ENCODE peak calls at places on chromosome 12, in five cellular contexts. U is foreskin keratinocyte; Z is CD8-positive, alpha-beta T cell; M is caudate nucleus; J is left ventricle myocardium inferior. G is an unnamed sample.

GRCh38 chr12:84186433-84186832 is 726.2 kb downstream of the SLC6A15 start:
- DNase-seq in U (no peak), Z (no peak), M (no peak), J (no peak), G (no peak)

GRCh38 chr12:117361312-117361670 is at the start of gene NOS1:
- DNase-seq in U (no peak), Z (no peak), M (no peak), J (no peak), G (no peak)

GRCh38 chr12:7017870-7018349 is 366 bp downstream of the LPCAT3 start:
- DNase-seq in U (no peak), Z (no peak), M (no peak), J (no peak), G (peak)

GRCh38 chr12:105944628-105945027 is 194.1 kb downstream of the NUAK1 start:
- DNase-seq in U (no peak), Z (no peak), M (no peak), J (no peak), G (no peak)

GRCh38 chr12:505221-505620 is 45.5 kb downstream of the B4GALNT3 start:
- DNase-seq in U (no peak), Z (no peak), M (no peak), J (no peak), G (no peak)

GRCh38 chr12:108308432-108308831 is 30.7 kb downstream of the CMKLR1 start:
- DNase-seq in U (no peak), Z (no peak), M (no peak), J (no peak), G (no peak)

GRCh38 chr12:6534158-6534913 is at the start of gene GAPDH:
- DNase-seq in U (peak), Z (peak), M (peak), J (peak), G (peak)

GRCh38 chr12:59780605-59781135 is 184.8 kb downstream of the SLC16A7 start:
- DNase-seq in U (peak), Z (no peak), M (no peak), J (no peak), G (no peak)

GRCh38 chr12:109625131-109625559 is 51.6 kb downstream of the MVK start:
- DNase-seq in U (no peak), Z (no peak), M (peak), J (peak), G (peak)

GRCh38 chr12:3132636-3133409 is 55.6 kb downstream of the TSPAN9 start:
- DNase-seq in U (no peak), Z (no peak), M (no peak), J (peak), G (no peak)

GRCh38 chr12:16352481-16352880 is 5.0 kb downstream of the MGST1 start:
- DNase-seq in U (peak), Z (no peak), M (no peak), J (no peak), G (no peak)

GRCh38 chr12:47805417-47805816 is 14.3 kb downstream of the HDAC7 start:
- DNase-seq in U (no peak), Z (no peak), M (no peak), J (no peak), G (no peak)

GRCh38 chr12:27277846-27278260 is 33.8 kb downstream of the STK38L start:
- DNase-seq in U (peak), Z (no peak), M (no peak), J (no peak), G (no peak)

GRCh38 chr12:90945070-90945649 is 9.8 kb downstream of the CCER1 start:
- DNase-seq in U (peak), Z (no peak), M (no peak), J (no peak), G (no peak)

GRCh38 chr12:97960741-97961608 is 498.4 kb downstream of the RMST start:
- DNase-seq in U (no peak), Z (no peak), M (no peak), J (no peak), G (no peak)

GRCh38 chr12:57888407-57889157 is 42.1 kb upstream of the CTDSP2 start:
- DNase-seq in U (peak), Z (no peak), M (peak), J (peak), G (peak)

GRCh38 chr12:67592228-67593011 is 56.1 kb upstream of the DYRK2 start:
- DNase-seq in U (peak), Z (no peak), M (no peak), J (no peak), G (no peak)

GRCh38 chr12:1842905-1843640 is 22.7 kb downstream of the LRTM2 start:
- DNase-seq in U (no peak), Z (no peak), M (no peak), J (no peak), G (no peak)

GRCh38 chr12:123034022-123034541 is 53.6 kb downstream of the ARL6IP4 start:
- DNase-seq in U (no peak), Z (no peak), M (no peak), J (no peak), G (no peak)
- H3K27ac ChIP-seq in U (no peak), Z (no peak), M (no peak), J (peak), G (no peak)

GRCh38 chr12:10557766-10558165 is 52.1 kb downstream of the EIF2S3B start:
- DNase-seq in U (peak), Z (no peak), M (no peak), J (no peak), G (no peak)

GRCh38 chr12:10559241-10559640 is 53.6 kb downstream of the EIF2S3B start:
- DNase-seq in U (no peak), Z (peak), M (no peak), J (no peak), G (no peak)

GRCh38 chr12:10554971-10555481 is 49.3 kb downstream of the EIF2S3B start:
- DNase-seq in U (no peak), Z (no peak), M (no peak), J (no peak), G (no peak)

GRCh38 chr12:10557329-10557728 is 51.6 kb downstream of the EIF2S3B start:
- DNase-seq in U (no peak), Z (no peak), M (no peak), J (no peak), G (no peak)

DNA sequence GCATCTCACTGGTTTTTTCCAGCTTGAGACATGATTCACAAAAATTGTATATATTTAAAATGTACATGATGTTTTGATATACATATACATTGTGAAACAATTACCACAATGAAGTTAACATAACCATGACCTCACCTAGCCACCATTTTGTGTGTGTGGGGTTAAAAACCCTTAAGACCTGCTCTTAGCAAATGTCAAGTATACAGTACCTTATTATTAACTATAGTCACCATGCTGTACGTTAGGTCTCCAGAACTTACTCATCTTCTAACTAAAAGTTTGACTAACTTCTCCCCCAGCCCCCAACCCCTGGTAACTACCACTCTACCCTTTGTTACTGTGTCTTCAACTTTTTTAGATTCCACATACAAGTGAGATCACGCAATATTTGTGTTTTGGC is 52.6 kb downstream of the EIF2S3B start:
- DNase-seq in U (no peak), Z (no peak), M (no peak), J (no peak), G (no peak)
- H3K27ac ChIP-seq in U (no peak), Z (peak), M (no peak), J (no peak), G (no peak)

GRCh38 chr12:93415723-93416464 is 25.9 kb downstream of the UBE2N start:
- DNase-seq in U (no peak), Z (no peak), M (no peak), J (no peak), G (no peak)
- H3K27ac ChIP-seq in U (no peak), Z (no peak), M (no peak), J (peak), G (no peak)

GRCh38 chr12:68891141-68891540 is 41.8 kb downstream of the CPM start:
- DNase-seq in U (no peak), Z (no peak), M (no peak), J (no peak), G (no peak)

GRCh38 chr12:68893201-68893600 is 39.8 kb downstream of the CPM start:
- DNase-seq in U (no peak), Z (no peak), M (no peak), J (no peak), G (no peak)

GRCh38 chr12:68896881-68897540 is 36.0 kb downstream of the CPM start:
- DNase-seq in U (no peak), Z (no peak), M (no peak), J (no peak), G (no peak)

GRCh38 chr12:68893741-68894140 is 39.2 kb downstream of the CPM start:
- DNase-seq in U (no peak), Z (no peak), M (no peak), J (no peak), G (no peak)

GRCh38 chr12:68894276-68894855 is 38.6 kb downstream of the CPM start:
- DNase-seq in U (no peak), Z (no peak), M (no peak), J (no peak), G (no peak)
- H3K27ac ChIP-seq in U (no peak), Z (no peak), M (no peak), J (peak), G (no peak)

DNA sequence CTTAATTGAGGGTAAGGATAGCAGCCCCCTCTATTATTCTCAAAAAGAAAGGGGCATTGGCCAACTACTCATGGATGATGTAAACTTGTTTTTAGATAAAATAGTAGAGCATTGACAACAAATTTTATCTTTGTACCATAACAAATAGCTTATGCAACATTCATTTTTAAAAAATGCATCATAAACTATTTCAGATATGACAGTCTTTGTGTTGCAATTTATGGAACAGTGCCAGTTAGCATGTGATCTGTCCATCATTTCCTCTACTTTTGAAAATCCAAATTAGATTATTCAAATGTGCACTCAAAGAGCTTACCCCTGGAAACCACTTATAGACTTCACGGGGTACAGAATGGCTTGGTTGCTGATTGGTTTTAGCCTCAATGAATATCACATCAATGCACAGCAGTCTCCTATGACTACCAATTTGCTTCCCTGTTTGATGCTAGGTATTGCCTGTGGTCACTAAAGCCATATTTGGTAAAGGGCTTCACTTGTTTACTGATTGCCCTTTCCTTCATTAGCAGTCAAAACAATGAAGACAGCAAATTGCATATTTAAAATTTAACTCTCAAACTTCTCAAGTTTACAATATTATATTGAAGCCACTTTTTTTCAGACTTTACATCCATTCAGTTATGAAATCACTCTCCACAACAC is 274.9 kb upstream of the MGAT4C start:
- DNase-seq in U (peak), Z (no peak), M (no peak), J (no peak), G (no peak)
- H3K27ac ChIP-seq in U (no peak), Z (no peak), M (no peak), J (no peak), G (no peak)

DNA sequence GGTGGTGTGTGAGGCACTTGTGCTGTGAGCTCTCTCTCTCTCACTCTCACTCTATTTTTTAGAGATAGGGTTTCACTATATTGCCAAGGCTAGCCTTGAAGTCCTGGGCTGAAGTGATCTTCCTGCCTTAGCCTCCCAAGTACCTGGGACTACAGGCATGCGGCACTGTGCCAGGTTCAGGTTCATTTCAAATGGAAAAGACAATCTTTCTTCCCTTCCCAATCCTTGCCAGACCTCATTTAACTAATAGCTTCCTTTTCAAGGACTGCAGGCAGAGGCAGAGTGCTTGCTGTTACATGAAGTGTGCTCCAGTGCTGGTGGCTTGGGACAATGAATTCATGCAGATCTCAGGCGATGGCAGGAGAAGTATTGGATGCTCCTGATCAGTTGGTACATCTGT is 73.2 kb upstream of the BICD1 start:
- DNase-seq in U (no peak), Z (no peak), M (no peak), J (no peak), G (no peak)
- H3K27ac ChIP-seq in U (no peak), Z (no peak), M (no peak), J (no peak), G (no peak)

GRCh38 chr12:31835276-31835882 is 106.6 kb upstream of the AMN1 start:
- DNase-seq in U (no peak), Z (no peak), M (no peak), J (no peak), G (no peak)

GRCh38 chr12:31834158-31834557 is 105.3 kb upstream of the AMN1 start:
- DNase-seq in U (no peak), Z (no peak), M (no peak), J (no peak), G (no peak)

GRCh38 chr12:31832740-31833540 is 104.1 kb upstream of the AMN1 start:
- DNase-seq in U (no peak), Z (peak), M (no peak), J (no peak), G (no peak)

GRCh38 chr12:31837913-31838312 is 109.1 kb upstream of the AMN1 start:
- DNase-seq in U (no peak), Z (no peak), M (no peak), J (no peak), G (no peak)

DNA sequence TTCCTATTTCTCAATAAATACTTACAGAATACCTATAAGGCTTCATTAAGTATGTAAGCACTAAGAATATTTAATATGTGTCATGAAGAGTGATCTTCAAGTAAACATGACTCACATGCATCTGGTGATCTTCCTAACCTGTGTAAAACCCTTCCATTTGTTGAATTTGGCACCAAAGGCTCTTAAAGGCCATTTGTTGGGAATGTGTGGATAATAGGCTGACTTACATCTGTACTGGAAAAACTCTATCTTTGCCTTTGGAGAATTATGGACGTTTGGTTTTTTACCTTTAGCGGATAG is 104.7 kb upstream of the AMN1 start:
- DNase-seq in U (no peak), Z (no peak), M (no peak), J (no peak), G (no peak)
- H3K27ac ChIP-seq in U (no peak), Z (no peak), M (no peak), J (peak), G (no peak)